ENCODE peak calls at places on chromosome 17, in eight cellular contexts. W is BJ; N is naive thymus-derived CD4-positive, alpha-beta T cell; K is GM13977; P is NCI-H82; V is stimulated activated CD8-positive, alpha-beta memory T cell treated with anti-CD3 and anti-CD28 coated beads, Interleukin-2, amount 100 ng/mL, for 1 hour; B is astrocyte of the hippocampus; Q is left ventricle myocardium superior. D is an unnamed sample.

GRCh38 chr17:28381141-28381825 is 9.8 kb downstream of the SARM1 start:
- DNase-seq in B (peak; percentile 46), V (no peak), K (peak; percentile 51), P (no peak), N (no peak), Q (peak; percentile 49), W (no peak), D (no peak)

GRCh38 chr17:59914274-59914854 is 21.4 kb downstream of the RPS6KB1 start:
- DNase-seq in K (peak; percentile 74), V (no peak), Q (no peak), N (no peak), W (no peak), B (peak; percentile 53), P (peak; percentile 73), D (peak; percentile 54)

GRCh38 chr17:68794636-68795503 is 160.3 kb downstream of the ABCA8 start:
- DNase-seq in K (no peak), P (no peak), Q (peak; percentile 55), W (no peak), B (peak; percentile 21), V (no peak), N (no peak), D (peak; percentile 36)

GRCh38 chr17:36877774-36878173 is 59.5 kb upstream of the LHX1 start:
- DNase-seq in P (no peak), V (no peak), K (no peak), N (no peak), Q (no peak), B (no peak), W (no peak), D (no peak)

GRCh38 chr17:12789075-12789975 is at the start of gene ARHGAP44:
- DNase-seq in W (no peak), Q (peak; percentile 85), N (no peak), K (peak; percentile 82), P (peak; percentile 80), V (no peak), B (peak; percentile 87), D (peak; percentile 30)

GRCh38 chr17:43070872-43071271 is 45.8 kb downstream of the RND2 start:
- DNase-seq in W (no peak), N (no peak), V (no peak), K (no peak), Q (no peak), B (no peak), P (no peak), D (no peak)

GRCh38 chr17:40443196-40443987 is at the start of gene IGFBP4:
- DNase-seq in B (peak; percentile 92), N (peak; percentile 62), K (peak; percentile 86), W (no peak), P (peak; percentile 79), V (peak; percentile 37), Q (peak; percentile 92), D (peak; percentile 65)

GRCh38 chr17:58537266-58537665 is 22.8 kb upstream of the MTMR4 start:
- DNase-seq in Q (no peak), N (no peak), V (no peak), B (no peak), P (no peak), W (no peak), K (no peak), D (no peak)

GRCh38 chr17:8701221-8701620 is 43.4 kb downstream of the CCDC42 start:
- DNase-seq in V (no peak), W (no peak), P (no peak), B (no peak), N (no peak), Q (no peak), K (no peak), D (no peak)

GRCh38 chr17:27609606-27610303 is 21.2 kb upstream of the LGALS9 start:
- DNase-seq in W (no peak), Q (peak; percentile 60), N (no peak), B (peak; percentile 59), K (no peak), P (peak; percentile 38), V (no peak), D (peak; percentile 53)

GRCh38 chr17:31537558-31537957 is 146.1 kb downstream of the RAB11FIP4 start:
- DNase-seq in B (peak; percentile 70), W (no peak), V (no peak), P (no peak), K (no peak), Q (no peak), N (no peak), D (no peak)

GRCh38 chr17:38701504-38702165 is 3.4 kb upstream of the MLLT6 start:
- DNase-seq in V (no peak), W (no peak), N (peak; percentile 48), B (peak; percentile 29), P (peak; percentile 55), Q (no peak), K (peak; percentile 79), D (no peak)

GRCh38 chr17:4332296-4332970 is 34.0 kb downstream of the UBE2G1 start:
- DNase-seq in V (no peak), Q (no peak), P (peak; percentile 44), W (no peak), N (no peak), B (peak; percentile 45), K (no peak), D (no peak)

GRCh38 chr17:57881783-57882291 is 32.0 kb upstream of the MRPS23 start:
- DNase-seq in K (no peak), P (no peak), W (no peak), N (no peak), B (no peak), V (no peak), Q (peak; percentile 63), D (no peak)

GRCh38 chr17:64505320-64506200 is 529 bp downstream of the DDX5 start:
- DNase-seq in P (peak; percentile 76), Q (peak; percentile 95), W (peak; percentile 18), B (peak; percentile 95), N (peak; percentile 77), K (peak; percentile 84), V (peak; percentile 65), D (peak; percentile 79)

D was measured in HFFc6.